ENCODE peak calls at places on chromosomes 16 and 17, in six cellular contexts. One of them, this sample, is unnamed.
A peak's percentile ranks its signal among the peaks of the same experiment; 100 is the strongest.

GRCh38 chr16:10813123-10813455 is 5.5 kb downstream of the TVP23A start:
- DNase-seq in fibroblast of pulmonary artery: no peak
- DNase-seq in activated T-helper 1 cell treated with anti-CD3 and anti-CD28 coated beads, Interleukin-12 subunit alpha, Interleukin-12 subunit beta, Interleukin-2, Interleukin-4 antibody, amounts not matched to agents 30 ng/mL and 10 ng/mL and 1 ng/mL, durations not matched to agents 14 hours and 24 hours and 36 hours: no peak
- DNase-seq in RPMI7951: no peak
- DNase-seq in AG04450: no peak
- DNase-seq in AG08396: no peak
- DNase-seq in this sample: no peak

GRCh38 chr16:626787-627457 is 3.9 kb upstream of the WFIKKN1 start:
- DNase-seq in fibroblast of pulmonary artery: peak; percentile 96
- DNase-seq in RPMI7951: peak; percentile 88
- DNase-seq in activated T-helper 1 cell treated with anti-CD3 and anti-CD28 coated beads, Interleukin-12 subunit alpha, Interleukin-12 subunit beta, Interleukin-2, Interleukin-4 antibody, amounts not matched to agents 30 ng/mL and 10 ng/mL and 1 ng/mL, durations not matched to agents 14 hours and 24 hours and 36 hours: no peak
- DNase-seq in AG08396: peak; percentile 99
- DNase-seq in AG04450: peak; percentile 91
- DNase-seq in this sample: no peak

GRCh38 chr17:56425483-56425882 is 168.0 kb upstream of the NOG start:
- DNase-seq in AG08396: no peak
- DNase-seq in fibroblast of pulmonary artery: no peak
- DNase-seq in AG04450: no peak
- DNase-seq in activated T-helper 1 cell treated with anti-CD3 and anti-CD28 coated beads, Interleukin-12 subunit alpha, Interleukin-12 subunit beta, Interleukin-2, Interleukin-4 antibody, amounts not matched to agents 30 ng/mL and 10 ng/mL and 1 ng/mL, durations not matched to agents 14 hours and 24 hours and 36 hours: no peak
- DNase-seq in RPMI7951: no peak
- DNase-seq in this sample: no peak

GRCh38 chr17:65848751-65849150 is 287.3 kb upstream of the AXIN2 start:
- DNase-seq in fibroblast of pulmonary artery: no peak
- DNase-seq in activated T-helper 1 cell treated with anti-CD3 and anti-CD28 coated beads, Interleukin-12 subunit alpha, Interleukin-12 subunit beta, Interleukin-2, Interleukin-4 antibody, amounts not matched to agents 30 ng/mL and 10 ng/mL and 1 ng/mL, durations not matched to agents 14 hours and 24 hours and 36 hours: no peak
- DNase-seq in AG04450: no peak
- DNase-seq in RPMI7951: no peak
- DNase-seq in AG08396: no peak
- DNase-seq in this sample: no peak

GRCh38 chr17:69501591-69502468 is 87.3 kb downstream of the MAP2K6 start:
- DNase-seq in AG04450: peak; percentile 82
- DNase-seq in fibroblast of pulmonary artery: peak; percentile 64
- DNase-seq in RPMI7951: peak; percentile 48
- DNase-seq in activated T-helper 1 cell treated with anti-CD3 and anti-CD28 coated beads, Interleukin-12 subunit alpha, Interleukin-12 subunit beta, Interleukin-2, Interleukin-4 antibody, amounts not matched to agents 30 ng/mL and 10 ng/mL and 1 ng/mL, durations not matched to agents 14 hours and 24 hours and 36 hours: no peak
- DNase-seq in AG08396: peak; percentile 24
- DNase-seq in this sample: no peak

GRCh38 chr17:75695830-75696271 is 25.4 kb upstream of the ITGB4 start:
- DNase-seq in fibroblast of pulmonary artery: no peak
- DNase-seq in AG04450: no peak
- DNase-seq in activated T-helper 1 cell treated with anti-CD3 and anti-CD28 coated beads, Interleukin-12 subunit alpha, Interleukin-12 subunit beta, Interleukin-2, Interleukin-4 antibody, amounts not matched to agents 30 ng/mL and 10 ng/mL and 1 ng/mL, durations not matched to agents 14 hours and 24 hours and 36 hours: no peak
- DNase-seq in RPMI7951: peak; percentile 68
- DNase-seq in AG08396: no peak
- DNase-seq in this sample: no peak

GRCh38 chr17:69802045-69802740 is 272.8 kb upstream of the KCNJ16 start:
- DNase-seq in fibroblast of pulmonary artery: no peak
- DNase-seq in AG04450: no peak
- DNase-seq in AG08396: no peak
- DNase-seq in activated T-helper 1 cell treated with anti-CD3 and anti-CD28 coated beads, Interleukin-12 subunit alpha, Interleukin-12 subunit beta, Interleukin-2, Interleukin-4 antibody, amounts not matched to agents 30 ng/mL and 10 ng/mL and 1 ng/mL, durations not matched to agents 14 hours and 24 hours and 36 hours: no peak
- DNase-seq in RPMI7951: no peak
- DNase-seq in this sample: no peak

GRCh38 chr17:77435272-77436057 is 294.7 kb downstream of the SEC14L1 start:
- DNase-seq in activated T-helper 1 cell treated with anti-CD3 and anti-CD28 coated beads, Interleukin-12 subunit alpha, Interleukin-12 subunit beta, Interleukin-2, Interleukin-4 antibody, amounts not matched to agents 30 ng/mL and 10 ng/mL and 1 ng/mL, durations not matched to agents 14 hours and 24 hours and 36 hours: no peak
- DNase-seq in AG08396: no peak
- DNase-seq in AG04450: no peak
- DNase-seq in fibroblast of pulmonary artery: no peak
- DNase-seq in RPMI7951: no peak
- DNase-seq in this sample: no peak

GRCh38 chr17:34980681-34981537 is 597 bp downstream of the LIG3 start:
- DNase-seq in AG04450: peak; percentile 50
- DNase-seq in activated T-helper 1 cell treated with anti-CD3 and anti-CD28 coated beads, Interleukin-12 subunit alpha, Interleukin-12 subunit beta, Interleukin-2, Interleukin-4 antibody, amounts not matched to agents 30 ng/mL and 10 ng/mL and 1 ng/mL, durations not matched to agents 14 hours and 24 hours and 36 hours: peak; percentile 78
- DNase-seq in AG08396: peak; percentile 94
- DNase-seq in fibroblast of pulmonary artery: peak; percentile 89
- DNase-seq in RPMI7951: peak; percentile 68
- DNase-seq in this sample: peak; percentile 61

GRCh38 chr16:1213796-1214372 is 11.2 kb downstream of the TPSG1 start:
- DNase-seq in fibroblast of pulmonary artery: no peak
- DNase-seq in AG08396: no peak
- DNase-seq in AG04450: no peak
- DNase-seq in RPMI7951: no peak
- DNase-seq in activated T-helper 1 cell treated with anti-CD3 and anti-CD28 coated beads, Interleukin-12 subunit alpha, Interleukin-12 subunit beta, Interleukin-2, Interleukin-4 antibody, amounts not matched to agents 30 ng/mL and 10 ng/mL and 1 ng/mL, durations not matched to agents 14 hours and 24 hours and 36 hours: no peak
- DNase-seq in this sample: no peak

GRCh38 chr17:81494984-81495383 is 17.6 kb downstream of the ACTG1 start:
- DNase-seq in fibroblast of pulmonary artery: no peak
- DNase-seq in AG04450: no peak
- DNase-seq in activated T-helper 1 cell treated with anti-CD3 and anti-CD28 coated beads, Interleukin-12 subunit alpha, Interleukin-12 subunit beta, Interleukin-2, Interleukin-4 antibody, amounts not matched to agents 30 ng/mL and 10 ng/mL and 1 ng/mL, durations not matched to agents 14 hours and 24 hours and 36 hours: no peak
- DNase-seq in AG08396: no peak
- DNase-seq in RPMI7951: no peak
- DNase-seq in this sample: no peak

GRCh38 chr16:69712277-69712676 is 14.1 kb downstream of the NQO1 start:
- DNase-seq in fibroblast of pulmonary artery: no peak
- DNase-seq in AG04450: no peak
- DNase-seq in RPMI7951: no peak
- DNase-seq in activated T-helper 1 cell treated with anti-CD3 and anti-CD28 coated beads, Interleukin-12 subunit alpha, Interleukin-12 subunit beta, Interleukin-2, Interleukin-4 antibody, amounts not matched to agents 30 ng/mL and 10 ng/mL and 1 ng/mL, durations not matched to agents 14 hours and 24 hours and 36 hours: no peak
- DNase-seq in AG08396: no peak
- DNase-seq in this sample: no peak

GRCh38 chr16:14405611-14406537 is 224.2 kb downstream of the PARN start:
- DNase-seq in RPMI7951: no peak
- DNase-seq in fibroblast of pulmonary artery: no peak
- DNase-seq in activated T-helper 1 cell treated with anti-CD3 and anti-CD28 coated beads, Interleukin-12 subunit alpha, Interleukin-12 subunit beta, Interleukin-2, Interleukin-4 antibody, amounts not matched to agents 30 ng/mL and 10 ng/mL and 1 ng/mL, durations not matched to agents 14 hours and 24 hours and 36 hours: no peak
- DNase-seq in AG04450: no peak
- DNase-seq in AG08396: peak; percentile 23
- DNase-seq in this sample: peak; percentile 20

GRCh38 chr17:55577011-55577586 is 65.8 kb upstream of the SMIM36 start:
- DNase-seq in AG04450: no peak
- DNase-seq in AG08396: peak; percentile 36
- DNase-seq in fibroblast of pulmonary artery: peak; percentile 54
- DNase-seq in RPMI7951: peak; percentile 71
- DNase-seq in activated T-helper 1 cell treated with anti-CD3 and anti-CD28 coated beads, Interleukin-12 subunit alpha, Interleukin-12 subunit beta, Interleukin-2, Interleukin-4 antibody, amounts not matched to agents 30 ng/mL and 10 ng/mL and 1 ng/mL, durations not matched to agents 14 hours and 24 hours and 36 hours: peak; percentile 14
- DNase-seq in this sample: peak; percentile 74

GRCh38 chr16:88982286-88983084 is 5.5 kb upstream of the CBFA2T3 start:
- DNase-seq in RPMI7951: no peak
- DNase-seq in AG08396: no peak
- DNase-seq in fibroblast of pulmonary artery: no peak
- DNase-seq in activated T-helper 1 cell treated with anti-CD3 and anti-CD28 coated beads, Interleukin-12 subunit alpha, Interleukin-12 subunit beta, Interleukin-2, Interleukin-4 antibody, amounts not matched to agents 30 ng/mL and 10 ng/mL and 1 ng/mL, durations not matched to agents 14 hours and 24 hours and 36 hours: no peak
- DNase-seq in AG04450: no peak
- DNase-seq in this sample: no peak

GRCh38 chr17:39751637-39752036 is 13.9 kb downstream of the GRB7 start:
- DNase-seq in activated T-helper 1 cell treated with anti-CD3 and anti-CD28 coated beads, Interleukin-12 subunit alpha, Interleukin-12 subunit beta, Interleukin-2, Interleukin-4 antibody, amounts not matched to agents 30 ng/mL and 10 ng/mL and 1 ng/mL, durations not matched to agents 14 hours and 24 hours and 36 hours: no peak
- DNase-seq in AG04450: no peak
- DNase-seq in RPMI7951: no peak
- DNase-seq in AG08396: no peak
- DNase-seq in fibroblast of pulmonary artery: no peak
- DNase-seq in this sample: no peak

GRCh38 chr17:41567317-41567716 is 4.5 kb downstream of the KRT9 start:
- DNase-seq in AG08396: no peak
- DNase-seq in fibroblast of pulmonary artery: no peak
- DNase-seq in activated T-helper 1 cell treated with anti-CD3 and anti-CD28 coated beads, Interleukin-12 subunit alpha, Interleukin-12 subunit beta, Interleukin-2, Interleukin-4 antibody, amounts not matched to agents 30 ng/mL and 10 ng/mL and 1 ng/mL, durations not matched to agents 14 hours and 24 hours and 36 hours: no peak
- DNase-seq in AG04450: no peak
- DNase-seq in RPMI7951: no peak
- DNase-seq in this sample: no peak

GRCh38 chr17:35299108-35299507 is 56.2 kb downstream of the SLFN5 start:
- DNase-seq in fibroblast of pulmonary artery: no peak
- DNase-seq in AG04450: no peak
- DNase-seq in AG08396: no peak
- DNase-seq in activated T-helper 1 cell treated with anti-CD3 and anti-CD28 coated beads, Interleukin-12 subunit alpha, Interleukin-12 subunit beta, Interleukin-2, Interleukin-4 antibody, amounts not matched to agents 30 ng/mL and 10 ng/mL and 1 ng/mL, durations not matched to agents 14 hours and 24 hours and 36 hours: no peak
- DNase-seq in RPMI7951: peak; percentile 57
- DNase-seq in this sample: no peak

GRCh38 chr16:21088646-21089538 is 61.8 kb downstream of the DNAH3 start:
- DNase-seq in AG04450: no peak
- DNase-seq in fibroblast of pulmonary artery: no peak
- DNase-seq in AG08396: peak; percentile 10
- DNase-seq in activated T-helper 1 cell treated with anti-CD3 and anti-CD28 coated beads, Interleukin-12 subunit alpha, Interleukin-12 subunit beta, Interleukin-2, Interleukin-4 antibody, amounts not matched to agents 30 ng/mL and 10 ng/mL and 1 ng/mL, durations not matched to agents 14 hours and 24 hours and 36 hours: no peak
- DNase-seq in RPMI7951: peak; percentile 8
- DNase-seq in this sample: no peak

GRCh38 chr16:69451166-69451565 is 26.7 kb downstream of the CYB5B start:
- DNase-seq in AG04450: no peak
- DNase-seq in fibroblast of pulmonary artery: no peak
- DNase-seq in activated T-helper 1 cell treated with anti-CD3 and anti-CD28 coated beads, Interleukin-12 subunit alpha, Interleukin-12 subunit beta, Interleukin-2, Interleukin-4 antibody, amounts not matched to agents 30 ng/mL and 10 ng/mL and 1 ng/mL, durations not matched to agents 14 hours and 24 hours and 36 hours: no peak
- DNase-seq in RPMI7951: no peak
- DNase-seq in AG08396: no peak
- DNase-seq in this sample: no peak

GRCh38 chr16:71337631-71338030 is 20.9 kb upstream of the CALB2 start:
- DNase-seq in fibroblast of pulmonary artery: no peak
- DNase-seq in RPMI7951: no peak
- DNase-seq in activated T-helper 1 cell treated with anti-CD3 and anti-CD28 coated beads, Interleukin-12 subunit alpha, Interleukin-12 subunit beta, Interleukin-2, Interleukin-4 antibody, amounts not matched to agents 30 ng/mL and 10 ng/mL and 1 ng/mL, durations not matched to agents 14 hours and 24 hours and 36 hours: no peak
- DNase-seq in AG04450: no peak
- DNase-seq in AG08396: no peak
- DNase-seq in this sample: no peak

GRCh38 chr17:218711-219110 is 37.3 kb upstream of the DOC2B start:
- DNase-seq in AG08396: no peak
- DNase-seq in activated T-helper 1 cell treated with anti-CD3 and anti-CD28 coated beads, Interleukin-12 subunit alpha, Interleukin-12 subunit beta, Interleukin-2, Interleukin-4 antibody, amounts not matched to agents 30 ng/mL and 10 ng/mL and 1 ng/mL, durations not matched to agents 14 hours and 24 hours and 36 hours: no peak
- DNase-seq in AG04450: no peak
- DNase-seq in RPMI7951: no peak
- DNase-seq in fibroblast of pulmonary artery: no peak
- DNase-seq in this sample: no peak

GRCh38 chr16:86022381-86022960 is 123.5 kb downstream of the IRF8 start:
- DNase-seq in activated T-helper 1 cell treated with anti-CD3 and anti-CD28 coated beads, Interleukin-12 subunit alpha, Interleukin-12 subunit beta, Interleukin-2, Interleukin-4 antibody, amounts not matched to agents 30 ng/mL and 10 ng/mL and 1 ng/mL, durations not matched to agents 14 hours and 24 hours and 36 hours: no peak
- DNase-seq in AG08396: no peak
- DNase-seq in AG04450: no peak
- DNase-seq in fibroblast of pulmonary artery: no peak
- DNase-seq in RPMI7951: no peak
- DNase-seq in this sample: no peak

GRCh38 chr16:70388281-70388680 is 41.6 kb downstream of the DDX19A start:
- DNase-seq in fibroblast of pulmonary artery: no peak
- DNase-seq in AG08396: no peak
- DNase-seq in RPMI7951: no peak
- DNase-seq in activated T-helper 1 cell treated with anti-CD3 and anti-CD28 coated beads, Interleukin-12 subunit alpha, Interleukin-12 subunit beta, Interleukin-2, Interleukin-4 antibody, amounts not matched to agents 30 ng/mL and 10 ng/mL and 1 ng/mL, durations not matched to agents 14 hours and 24 hours and 36 hours: no peak
- DNase-seq in AG04450: no peak
- DNase-seq in this sample: no peak

GRCh38 chr17:45123076-45123770 is 9.1 kb downstream of the PLCD3 start:
- DNase-seq in AG08396: no peak
- DNase-seq in RPMI7951: no peak
- DNase-seq in fibroblast of pulmonary artery: no peak
- DNase-seq in activated T-helper 1 cell treated with anti-CD3 and anti-CD28 coated beads, Interleukin-12 subunit alpha, Interleukin-12 subunit beta, Interleukin-2, Interleukin-4 antibody, amounts not matched to agents 30 ng/mL and 10 ng/mL and 1 ng/mL, durations not matched to agents 14 hours and 24 hours and 36 hours: no peak
- DNase-seq in AG04450: no peak
- DNase-seq in this sample: no peak

GRCh38 chr17:47978324-47978723 is 7.4 kb downstream of the CDK5RAP3 start:
- DNase-seq in AG04450: peak; percentile 32
- DNase-seq in activated T-helper 1 cell treated with anti-CD3 and anti-CD28 coated beads, Interleukin-12 subunit alpha, Interleukin-12 subunit beta, Interleukin-2, Interleukin-4 antibody, amounts not matched to agents 30 ng/mL and 10 ng/mL and 1 ng/mL, durations not matched to agents 14 hours and 24 hours and 36 hours: peak; percentile 29
- DNase-seq in fibroblast of pulmonary artery: peak; percentile 74
- DNase-seq in AG08396: peak; percentile 80
- DNase-seq in RPMI7951: peak; percentile 54
- DNase-seq in this sample: peak; percentile 20

GRCh38 chr17:76390003-76390421 is 5.6 kb downstream of the SPHK1 start:
- DNase-seq in fibroblast of pulmonary artery: no peak
- DNase-seq in activated T-helper 1 cell treated with anti-CD3 and anti-CD28 coated beads, Interleukin-12 subunit alpha, Interleukin-12 subunit beta, Interleukin-2, Interleukin-4 antibody, amounts not matched to agents 30 ng/mL and 10 ng/mL and 1 ng/mL, durations not matched to agents 14 hours and 24 hours and 36 hours: no peak
- DNase-seq in AG04450: no peak
- DNase-seq in AG08396: no peak
- DNase-seq in RPMI7951: no peak
- DNase-seq in this sample: no peak

GRCh38 chr17:72535779-72536178 is 415.0 kb downstream of the SOX9 start:
- DNase-seq in AG04450: no peak
- DNase-seq in RPMI7951: no peak
- DNase-seq in activated T-helper 1 cell treated with anti-CD3 and anti-CD28 coated beads, Interleukin-12 subunit alpha, Interleukin-12 subunit beta, Interleukin-2, Interleukin-4 antibody, amounts not matched to agents 30 ng/mL and 10 ng/mL and 1 ng/mL, durations not matched to agents 14 hours and 24 hours and 36 hours: no peak
- DNase-seq in fibroblast of pulmonary artery: no peak
- DNase-seq in AG08396: no peak
- DNase-seq in this sample: no peak

GRCh38 chr16:57800213-57801097 is 1.8 kb downstream of the KIFC3 start:
- DNase-seq in fibroblast of pulmonary artery: no peak
- DNase-seq in AG04450: no peak
- DNase-seq in activated T-helper 1 cell treated with anti-CD3 and anti-CD28 coated beads, Interleukin-12 subunit alpha, Interleukin-12 subunit beta, Interleukin-2, Interleukin-4 antibody, amounts not matched to agents 30 ng/mL and 10 ng/mL and 1 ng/mL, durations not matched to agents 14 hours and 24 hours and 36 hours: no peak
- DNase-seq in RPMI7951: peak; percentile 63
- DNase-seq in AG08396: no peak
- DNase-seq in this sample: no peak

GRCh38 chr17:2138768-2139167 is 83.9 kb downstream of the HIC1 start:
- DNase-seq in AG08396: no peak
- DNase-seq in AG04450: no peak
- DNase-seq in activated T-helper 1 cell treated with anti-CD3 and anti-CD28 coated beads, Interleukin-12 subunit alpha, Interleukin-12 subunit beta, Interleukin-2, Interleukin-4 antibody, amounts not matched to agents 30 ng/mL and 10 ng/mL and 1 ng/mL, durations not matched to agents 14 hours and 24 hours and 36 hours: no peak
- DNase-seq in fibroblast of pulmonary artery: peak; percentile 59
- DNase-seq in RPMI7951: peak; percentile 87
- DNase-seq in this sample: no peak

GRCh38 chr17:40903129-40903847 is 18.2 kb upstream of the KRT20 start:
- DNase-seq in AG04450: no peak
- DNase-seq in AG08396: no peak
- DNase-seq in fibroblast of pulmonary artery: peak; percentile 1
- DNase-seq in RPMI7951: peak; percentile 53
- DNase-seq in activated T-helper 1 cell treated with anti-CD3 and anti-CD28 coated beads, Interleukin-12 subunit alpha, Interleukin-12 subunit beta, Interleukin-2, Interleukin-4 antibody, amounts not matched to agents 30 ng/mL and 10 ng/mL and 1 ng/mL, durations not matched to agents 14 hours and 24 hours and 36 hours: no peak
- DNase-seq in this sample: no peak

GRCh38 chr17:56908061-56908542 is 5.7 kb downstream of the TRIM25 start:
- DNase-seq in activated T-helper 1 cell treated with anti-CD3 and anti-CD28 coated beads, Interleukin-12 subunit alpha, Interleukin-12 subunit beta, Interleukin-2, Interleukin-4 antibody, amounts not matched to agents 30 ng/mL and 10 ng/mL and 1 ng/mL, durations not matched to agents 14 hours and 24 hours and 36 hours: peak; percentile 38
- DNase-seq in AG04450: no peak
- DNase-seq in fibroblast of pulmonary artery: no peak
- DNase-seq in RPMI7951: peak; percentile 20
- DNase-seq in AG08396: no peak
- DNase-seq in this sample: peak; percentile 78

GRCh38 chr17:38741853-38742421 is 6.2 kb downstream of the PCGF2 start:
- DNase-seq in fibroblast of pulmonary artery: no peak
- DNase-seq in AG04450: no peak
- DNase-seq in activated T-helper 1 cell treated with anti-CD3 and anti-CD28 coated beads, Interleukin-12 subunit alpha, Interleukin-12 subunit beta, Interleukin-2, Interleukin-4 antibody, amounts not matched to agents 30 ng/mL and 10 ng/mL and 1 ng/mL, durations not matched to agents 14 hours and 24 hours and 36 hours: no peak
- DNase-seq in RPMI7951: no peak
- DNase-seq in AG08396: no peak
- DNase-seq in this sample: no peak

GRCh38 chr16:87638736-87639135 is 36.4 kb downstream of the JPH3 start:
- DNase-seq in activated T-helper 1 cell treated with anti-CD3 and anti-CD28 coated beads, Interleukin-12 subunit alpha, Interleukin-12 subunit beta, Interleukin-2, Interleukin-4 antibody, amounts not matched to agents 30 ng/mL and 10 ng/mL and 1 ng/mL, durations not matched to agents 14 hours and 24 hours and 36 hours: no peak
- DNase-seq in RPMI7951: no peak
- DNase-seq in fibroblast of pulmonary artery: no peak
- DNase-seq in AG04450: no peak
- DNase-seq in AG08396: no peak
- DNase-seq in this sample: no peak